ENCODE peak calls at places on chromosomes 2 and 18, in six cellular contexts. One of them, this sample, is unnamed.

GRCh38 chr2:134912406-134912805 is 6.2 kb upstream of the CCNT2 start:
- DNase-seq in astrocyte of the spinal cord: peak
- DNase-seq in midbrain: no peak
- DNase-seq in DMS153: no peak
- DNase-seq in NCI-H146: no peak
- DNase-seq in CD4-positive, alpha-beta T cell: no peak
- DNase-seq in this sample: no peak

GRCh38 chr18:13370995-13371625 is 152.6 kb downstream of the LDLRAD4 start:
- DNase-seq in astrocyte of the spinal cord: no peak
- DNase-seq in midbrain: no peak
- DNase-seq in DMS153: no peak
- DNase-seq in NCI-H146: no peak
- DNase-seq in CD4-positive, alpha-beta T cell: no peak
- DNase-seq in this sample: no peak

GRCh38 chr2:100522430-100522829 is 40.4 kb upstream of the PDCL3 start:
- DNase-seq in astrocyte of the spinal cord: no peak
- DNase-seq in midbrain: no peak
- DNase-seq in DMS153: no peak
- DNase-seq in NCI-H146: no peak
- DNase-seq in CD4-positive, alpha-beta T cell: no peak
- DNase-seq in this sample: no peak

GRCh38 chr18:60413944-60414547 is 41.5 kb upstream of the MC4R start:
- DNase-seq in astrocyte of the spinal cord: no peak
- DNase-seq in midbrain: no peak
- DNase-seq in DMS153: no peak
- DNase-seq in NCI-H146: peak
- DNase-seq in CD4-positive, alpha-beta T cell: no peak
- DNase-seq in this sample: no peak

GRCh38 chr2:12008425-12009061 is 262.1 kb downstream of the LPIN1 start:
- DNase-seq in astrocyte of the spinal cord: peak
- DNase-seq in midbrain: no peak
- DNase-seq in DMS153: no peak
- DNase-seq in NCI-H146: no peak
- DNase-seq in CD4-positive, alpha-beta T cell: no peak
- DNase-seq in this sample: no peak

GRCh38 chr2:25614711-25615110 is 58.7 kb downstream of the DTNB start:
- DNase-seq in astrocyte of the spinal cord: no peak
- DNase-seq in midbrain: no peak
- DNase-seq in DMS153: no peak
- DNase-seq in NCI-H146: peak
- DNase-seq in CD4-positive, alpha-beta T cell: no peak
- DNase-seq in this sample: no peak

GRCh38 chr2:99709229-99709628 is 219.4 kb upstream of the REV1 start:
- DNase-seq in astrocyte of the spinal cord: no peak
- DNase-seq in midbrain: no peak
- DNase-seq in DMS153: no peak
- DNase-seq in NCI-H146: no peak
- DNase-seq in CD4-positive, alpha-beta T cell: no peak
- DNase-seq in this sample: no peak

GRCh38 chr2:217086038-217086522 is 226.2 kb upstream of the TNP1 start:
- DNase-seq in astrocyte of the spinal cord: peak
- DNase-seq in midbrain: no peak
- DNase-seq in DMS153: no peak
- DNase-seq in NCI-H146: peak
- DNase-seq in CD4-positive, alpha-beta T cell: no peak
- DNase-seq in this sample: no peak

GRCh38 chr2:68336192-68336591 is 16.4 kb upstream of the CNRIP1 start:
- DNase-seq in astrocyte of the spinal cord: peak
- DNase-seq in midbrain: no peak
- DNase-seq in DMS153: no peak
- DNase-seq in NCI-H146: no peak
- DNase-seq in CD4-positive, alpha-beta T cell: no peak
- DNase-seq in this sample: no peak

GRCh38 chr18:77127769-77128671 is 4.6 kb downstream of the MBP start:
- DNase-seq in astrocyte of the spinal cord: peak
- DNase-seq in midbrain: no peak
- DNase-seq in DMS153: peak
- DNase-seq in NCI-H146: no peak
- DNase-seq in CD4-positive, alpha-beta T cell: peak
- DNase-seq in this sample: no peak

GRCh38 chr2:33116799-33117198 is 170.0 kb downstream of the LTBP1 start:
- DNase-seq in astrocyte of the spinal cord: no peak
- DNase-seq in midbrain: no peak
- DNase-seq in DMS153: no peak
- DNase-seq in NCI-H146: no peak
- DNase-seq in CD4-positive, alpha-beta T cell: no peak
- DNase-seq in this sample: no peak

GRCh38 chr2:37871453-37872191 is 53.5 kb upstream of the RMDN2 start:
- DNase-seq in astrocyte of the spinal cord: peak
- DNase-seq in midbrain: no peak
- DNase-seq in DMS153: no peak
- DNase-seq in NCI-H146: no peak
- DNase-seq in CD4-positive, alpha-beta T cell: no peak
- DNase-seq in this sample: no peak

GRCh38 chr2:45886229-45886663 is 234.8 kb downstream of the PRKCE start:
- DNase-seq in astrocyte of the spinal cord: no peak
- DNase-seq in midbrain: no peak
- DNase-seq in DMS153: no peak
- DNase-seq in NCI-H146: no peak
- DNase-seq in CD4-positive, alpha-beta T cell: no peak
- DNase-seq in this sample: no peak

GRCh38 chr2:217907266-217907665 is 95.5 kb downstream of the TNS1 start:
- DNase-seq in astrocyte of the spinal cord: no peak
- DNase-seq in midbrain: no peak
- DNase-seq in DMS153: no peak
- DNase-seq in NCI-H146: no peak
- DNase-seq in CD4-positive, alpha-beta T cell: no peak
- DNase-seq in this sample: no peak

GRCh38 chr2:121955313-121956211 is 200.1 kb downstream of the TSN start:
- DNase-seq in astrocyte of the spinal cord: no peak
- DNase-seq in midbrain: no peak
- DNase-seq in DMS153: peak
- DNase-seq in NCI-H146: peak
- DNase-seq in CD4-positive, alpha-beta T cell: no peak
- DNase-seq in this sample: no peak

GRCh38 chr18:79182047-79182713 is 113.0 kb downstream of the ATP9B start:
- DNase-seq in astrocyte of the spinal cord: no peak
- DNase-seq in midbrain: no peak
- DNase-seq in DMS153: no peak
- DNase-seq in NCI-H146: peak
- DNase-seq in CD4-positive, alpha-beta T cell: no peak
- DNase-seq in this sample: no peak

GRCh38 chr2:2036686-2037085 is 292.4 kb upstream of the PXDN start:
- DNase-seq in astrocyte of the spinal cord: no peak
- DNase-seq in midbrain: no peak
- DNase-seq in DMS153: no peak
- DNase-seq in NCI-H146: no peak
- DNase-seq in CD4-positive, alpha-beta T cell: no peak
- DNase-seq in this sample: no peak

GRCh38 chr18:75169411-75169810 is 39.5 kb downstream of the PTGR3 start:
- DNase-seq in astrocyte of the spinal cord: no peak
- DNase-seq in midbrain: no peak
- DNase-seq in DMS153: no peak
- DNase-seq in NCI-H146: no peak
- DNase-seq in CD4-positive, alpha-beta T cell: no peak
- DNase-seq in this sample: no peak

GRCh38 chr2:217402622-217403383 is 542.9 kb upstream of the TNP1 start:
- DNase-seq in astrocyte of the spinal cord: peak
- DNase-seq in midbrain: no peak
- DNase-seq in DMS153: no peak
- DNase-seq in NCI-H146: no peak
- DNase-seq in CD4-positive, alpha-beta T cell: no peak
- DNase-seq in this sample: no peak

GRCh38 chr18:58527116-58528010 is 101.5 kb downstream of the ALPK2 start:
- DNase-seq in astrocyte of the spinal cord: peak
- DNase-seq in midbrain: no peak
- DNase-seq in DMS153: peak
- DNase-seq in NCI-H146: no peak
- DNase-seq in CD4-positive, alpha-beta T cell: no peak
- DNase-seq in this sample: no peak

This sample was measured in HuH-7.5.